ENCODE peak calls at places on chromosomes 1 and 21, in nine cellular contexts. One of them, this sample, is unnamed.

GRCh38 chr21:17732306-17732705 is 86.8 kb downstream of the C21orf91 start:
- DNase-seq in BE2C: peak
- DNase-seq in sigmoid colon: no peak
- DNase-seq in AG20443: no peak
- DNase-seq in HEK293T: no peak
- DNase-seq in COR-L47: peak
- DNase-seq in EH: peak
- DNase-seq in H7: no peak
- DNase-seq in T-cell: no peak
- DNase-seq in this sample: peak

GRCh38 chr1:168621356-168621755 is 45.0 kb downstream of the XCL1 start:
- DNase-seq in BE2C: no peak
- DNase-seq in sigmoid colon: no peak
- DNase-seq in AG20443: peak
- DNase-seq in HEK293T: no peak
- DNase-seq in COR-L47: no peak
- DNase-seq in EH: peak
- DNase-seq in H7: no peak
- DNase-seq in T-cell: no peak
- DNase-seq in this sample: no peak

GRCh38 chr1:45658171-45658570 is 28.2 kb downstream of the GPBP1L1 start:
- DNase-seq in BE2C: no peak
- DNase-seq in sigmoid colon: no peak
- DNase-seq in AG20443: no peak
- DNase-seq in HEK293T: no peak
- DNase-seq in COR-L47: no peak
- DNase-seq in EH: no peak
- DNase-seq in H7: no peak
- DNase-seq in T-cell: no peak
- DNase-seq in this sample: no peak

GRCh38 chr21:30257773-30258172 is 25.0 kb downstream of the KRTAP24-1 start:
- DNase-seq in BE2C: no peak
- DNase-seq in sigmoid colon: no peak
- DNase-seq in AG20443: peak
- DNase-seq in HEK293T: peak
- DNase-seq in COR-L47: peak
- DNase-seq in EH: no peak
- DNase-seq in H7: peak
- DNase-seq in T-cell: no peak
- DNase-seq in this sample: no peak

GRCh38 chr1:172745014-172745413 is 86.1 kb downstream of the FASLG start:
- DNase-seq in BE2C: peak
- DNase-seq in sigmoid colon: no peak
- DNase-seq in AG20443: peak
- DNase-seq in HEK293T: peak
- DNase-seq in COR-L47: no peak
- DNase-seq in EH: peak
- DNase-seq in H7: peak
- DNase-seq in T-cell: peak
- DNase-seq in this sample: peak

GRCh38 chr1:8571200-8571984 is 246.0 kb downstream of the RERE start:
- DNase-seq in BE2C: peak
- DNase-seq in sigmoid colon: no peak
- DNase-seq in AG20443: peak
- DNase-seq in HEK293T: no peak
- DNase-seq in COR-L47: no peak
- DNase-seq in EH: peak
- DNase-seq in H7: peak
- DNase-seq in T-cell: no peak
- DNase-seq in this sample: no peak

GRCh38 chr1:100449477-100449876 is 88.5 kb upstream of the GPR88 start:
- DNase-seq in BE2C: no peak
- DNase-seq in sigmoid colon: no peak
- DNase-seq in AG20443: no peak
- DNase-seq in HEK293T: no peak
- DNase-seq in COR-L47: no peak
- DNase-seq in EH: no peak
- DNase-seq in H7: no peak
- DNase-seq in T-cell: no peak
- DNase-seq in this sample: no peak

GRCh38 chr1:221781102-221781744 is 39.3 kb upstream of the DUSP10 start:
- DNase-seq in BE2C: no peak
- DNase-seq in sigmoid colon: no peak
- DNase-seq in AG20443: no peak
- DNase-seq in HEK293T: no peak
- DNase-seq in COR-L47: no peak
- DNase-seq in EH: no peak
- DNase-seq in H7: no peak
- DNase-seq in T-cell: no peak
- DNase-seq in this sample: no peak

GRCh38 chr1:64343105-64343960 is 126.6 kb upstream of the CACHD1 start:
- DNase-seq in BE2C: peak
- DNase-seq in sigmoid colon: no peak
- DNase-seq in AG20443: peak
- DNase-seq in HEK293T: peak
- DNase-seq in COR-L47: peak
- DNase-seq in EH: peak
- DNase-seq in H7: no peak
- DNase-seq in T-cell: no peak
- DNase-seq in this sample: no peak

GRCh38 chr1:219958875-219959417 is 30.6 kb upstream of the SLC30A10 start:
- DNase-seq in BE2C: no peak
- DNase-seq in sigmoid colon: no peak
- DNase-seq in AG20443: no peak
- DNase-seq in HEK293T: peak
- DNase-seq in COR-L47: no peak
- DNase-seq in EH: no peak
- DNase-seq in H7: no peak
- DNase-seq in T-cell: no peak
- DNase-seq in this sample: no peak

GRCh38 chr1:205680073-205680851 is at the start of gene SLC45A3:
- DNase-seq in BE2C: peak
- DNase-seq in sigmoid colon: no peak
- DNase-seq in AG20443: peak
- DNase-seq in HEK293T: peak
- DNase-seq in COR-L47: peak
- DNase-seq in EH: peak
- DNase-seq in H7: peak
- DNase-seq in T-cell: no peak
- DNase-seq in this sample: no peak

GRCh38 chr21:37536616-37537278 is 170.2 kb downstream of the DYRK1A start:
- DNase-seq in BE2C: no peak
- DNase-seq in sigmoid colon: peak
- DNase-seq in AG20443: no peak
- DNase-seq in HEK293T: no peak
- DNase-seq in COR-L47: no peak
- DNase-seq in EH: no peak
- DNase-seq in H7: no peak
- DNase-seq in T-cell: no peak
- DNase-seq in this sample: no peak

GRCh38 chr1:212649020-212649419 is 40.5 kb downstream of the ATF3 start:
- DNase-seq in BE2C: no peak
- DNase-seq in sigmoid colon: no peak
- DNase-seq in AG20443: no peak
- DNase-seq in HEK293T: no peak
- DNase-seq in COR-L47: no peak
- DNase-seq in EH: no peak
- DNase-seq in H7: no peak
- DNase-seq in T-cell: no peak
- DNase-seq in this sample: no peak

GRCh38 chr1:243587823-243588560 is 262.1 kb downstream of the AKT3 start:
- DNase-seq in BE2C: no peak
- DNase-seq in sigmoid colon: no peak
- DNase-seq in AG20443: no peak
- DNase-seq in HEK293T: no peak
- DNase-seq in COR-L47: no peak
- DNase-seq in EH: no peak
- DNase-seq in H7: no peak
- DNase-seq in T-cell: no peak
- DNase-seq in this sample: no peak

GRCh38 chr1:92623187-92623778 is 136.6 kb upstream of the GFI1 start:
- DNase-seq in BE2C: no peak
- DNase-seq in sigmoid colon: no peak
- DNase-seq in AG20443: peak
- DNase-seq in HEK293T: no peak
- DNase-seq in COR-L47: peak
- DNase-seq in EH: peak
- DNase-seq in H7: no peak
- DNase-seq in T-cell: no peak
- DNase-seq in this sample: no peak

GRCh38 chr1:5943373-5944068 is 48.7 kb downstream of the NPHP4 start:
- DNase-seq in BE2C: no peak
- DNase-seq in sigmoid colon: no peak
- DNase-seq in AG20443: peak
- DNase-seq in HEK293T: no peak
- DNase-seq in COR-L47: no peak
- DNase-seq in EH: no peak
- DNase-seq in H7: no peak
- DNase-seq in T-cell: no peak
- DNase-seq in this sample: no peak

GRCh38 chr21:42685036-42685435 is 31.6 kb downstream of the PDE9A start:
- DNase-seq in BE2C: no peak
- DNase-seq in sigmoid colon: no peak
- DNase-seq in AG20443: peak
- DNase-seq in HEK293T: no peak
- DNase-seq in COR-L47: no peak
- DNase-seq in EH: no peak
- DNase-seq in H7: peak
- DNase-seq in T-cell: no peak
- DNase-seq in this sample: no peak

GRCh38 chr1:160211010-160211790 is 6.0 kb downstream of the PEA15 start:
- DNase-seq in BE2C: no peak
- DNase-seq in sigmoid colon: no peak
- DNase-seq in AG20443: no peak
- DNase-seq in HEK293T: no peak
- DNase-seq in COR-L47: no peak
- DNase-seq in EH: peak
- DNase-seq in H7: peak
- DNase-seq in T-cell: no peak
- DNase-seq in this sample: no peak

GRCh38 chr1:215119071-215119470 is 36.5 kb downstream of the KCNK2 start:
- DNase-seq in BE2C: no peak
- DNase-seq in sigmoid colon: no peak
- DNase-seq in AG20443: no peak
- DNase-seq in HEK293T: no peak
- DNase-seq in COR-L47: no peak
- DNase-seq in EH: no peak
- DNase-seq in H7: no peak
- DNase-seq in T-cell: no peak
- DNase-seq in this sample: no peak

GRCh38 chr21:20997308-20997632 is 939 bp upstream of the NCAM2 start:
- DNase-seq in BE2C: no peak
- DNase-seq in sigmoid colon: no peak
- DNase-seq in AG20443: peak
- DNase-seq in HEK293T: no peak
- DNase-seq in COR-L47: no peak
- DNase-seq in EH: no peak
- DNase-seq in H7: peak
- DNase-seq in T-cell: no peak
- DNase-seq in this sample: no peak

GRCh38 chr21:24759348-24760118 is 847.7 kb downstream of the MRPL39 start:
- DNase-seq in BE2C: no peak
- DNase-seq in sigmoid colon: no peak
- DNase-seq in AG20443: no peak
- DNase-seq in HEK293T: no peak
- DNase-seq in COR-L47: peak
- DNase-seq in EH: no peak
- DNase-seq in H7: no peak
- DNase-seq in T-cell: no peak
- DNase-seq in this sample: no peak

GRCh38 chr1:41662061-41662655 is 177.7 kb upstream of the EDN2 start:
- DNase-seq in BE2C: peak
- DNase-seq in sigmoid colon: peak
- DNase-seq in AG20443: peak
- DNase-seq in HEK293T: peak
- DNase-seq in COR-L47: peak
- DNase-seq in EH: peak
- DNase-seq in H7: peak
- DNase-seq in T-cell: peak
- DNase-seq in this sample: no peak

GRCh38 chr1:61287734-61288133 is 205.4 kb downstream of the NFIA start:
- DNase-seq in BE2C: no peak
- DNase-seq in sigmoid colon: no peak
- DNase-seq in AG20443: peak
- DNase-seq in HEK293T: no peak
- DNase-seq in COR-L47: no peak
- DNase-seq in EH: peak
- DNase-seq in H7: no peak
- DNase-seq in T-cell: no peak
- DNase-seq in this sample: no peak

GRCh38 chr21:38032402-38032801 is 116.1 kb upstream of the KCNJ6 start:
- DNase-seq in BE2C: no peak
- DNase-seq in sigmoid colon: no peak
- DNase-seq in AG20443: no peak
- DNase-seq in HEK293T: no peak
- DNase-seq in COR-L47: no peak
- DNase-seq in EH: no peak
- DNase-seq in H7: no peak
- DNase-seq in T-cell: no peak
- DNase-seq in this sample: no peak

GRCh38 chr1:234973426-234974250 is 155.0 kb downstream of the TOMM20 start:
- DNase-seq in BE2C: no peak
- DNase-seq in sigmoid colon: peak
- DNase-seq in AG20443: no peak
- DNase-seq in HEK293T: no peak
- DNase-seq in COR-L47: peak
- DNase-seq in EH: no peak
- DNase-seq in H7: no peak
- DNase-seq in T-cell: no peak
- DNase-seq in this sample: peak

GRCh38 chr1:179034720-179035119 is 9.0 kb downstream of the FAM20B start:
- DNase-seq in BE2C: no peak
- DNase-seq in sigmoid colon: no peak
- DNase-seq in AG20443: peak
- DNase-seq in HEK293T: no peak
- DNase-seq in COR-L47: no peak
- DNase-seq in EH: peak
- DNase-seq in H7: no peak
- DNase-seq in T-cell: no peak
- DNase-seq in this sample: no peak

GRCh38 chr1:244066954-244067716 is 16.1 kb downstream of the ZBTB18 start:
- DNase-seq in BE2C: no peak
- DNase-seq in sigmoid colon: no peak
- DNase-seq in AG20443: no peak
- DNase-seq in HEK293T: no peak
- DNase-seq in COR-L47: no peak
- DNase-seq in EH: no peak
- DNase-seq in H7: peak
- DNase-seq in T-cell: no peak
- DNase-seq in this sample: no peak

GRCh38 chr1:161440312-161440894 is 64.9 kb upstream of the FCGR2A start:
- DNase-seq in BE2C: peak
- DNase-seq in sigmoid colon: peak
- DNase-seq in AG20443: peak
- DNase-seq in HEK293T: peak
- DNase-seq in COR-L47: no peak
- DNase-seq in EH: peak
- DNase-seq in H7: peak
- DNase-seq in T-cell: peak
- DNase-seq in this sample: no peak

GRCh38 chr1:54510715-54511270 is 37.2 kb upstream of the ACOT11 start:
- DNase-seq in BE2C: no peak
- DNase-seq in sigmoid colon: no peak
- DNase-seq in AG20443: no peak
- DNase-seq in HEK293T: no peak
- DNase-seq in COR-L47: no peak
- DNase-seq in EH: no peak
- DNase-seq in H7: peak
- DNase-seq in T-cell: no peak
- DNase-seq in this sample: no peak

GRCh38 chr1:209937996-209938959 is at the start of gene SYT14:
- DNase-seq in BE2C: peak
- DNase-seq in sigmoid colon: no peak
- DNase-seq in AG20443: peak
- DNase-seq in HEK293T: peak
- DNase-seq in COR-L47: peak
- DNase-seq in EH: peak
- DNase-seq in H7: peak
- DNase-seq in T-cell: no peak
- DNase-seq in this sample: no peak

GRCh38 chr1:10912441-10912840 is 100.0 kb upstream of the TARDBP start:
- DNase-seq in BE2C: no peak
- DNase-seq in sigmoid colon: no peak
- DNase-seq in AG20443: no peak
- DNase-seq in HEK293T: no peak
- DNase-seq in COR-L47: no peak
- DNase-seq in EH: no peak
- DNase-seq in H7: peak
- DNase-seq in T-cell: no peak
- DNase-seq in this sample: no peak

This sample was measured in NCI-H2081 treated with DMSO at 0.1 percent for 48 hours.